ENCODE peak calls at places on chromosomes 11 and 22, in four cellular contexts. Q is putamen; Y is activated naive CD4-positive, alpha-beta T cell treated with Interleukin-2 at 50 U/mL for 16 hours; I is neural crest cell. S is an unnamed sample.

GRCh38 chr11:22193348-22194051 is 615 bp downstream of the ANO5 start:
- DNase-seq in Q (peak; percentile 39), Y (no peak), I (peak; percentile 29), S (no peak)

GRCh38 chr11:12008790-12009616 is 577 bp upstream of the DKK3 start:
- DNase-seq in Q (no peak), Y (no peak), I (peak; percentile 54), S (peak; percentile 6)

GRCh38 chr11:31870609-31871309 is 59.6 kb upstream of the PAX6 start:
- DNase-seq in Q (no peak), Y (peak; percentile 3), I (peak; percentile 81), S (peak; percentile 31)

GRCh38 chr22:40666151-40666848 is 13.0 kb upstream of the MCHR1 start:
- DNase-seq in Q (no peak), Y (no peak), I (no peak), S (no peak)

GRCh38 chr11:120172921-120173705 is 35.2 kb upstream of the TRIM29 start:
- DNase-seq in Q (no peak), Y (no peak), I (no peak), S (no peak)

GRCh38 chr11:112889446-112889845 is 71.8 kb upstream of the NCAM1 start:
- DNase-seq in Q (peak; percentile 82), Y (no peak), I (no peak), S (no peak)

GRCh38 chr11:132072880-132073213 is 702.4 kb downstream of the NTM start:
- DNase-seq in Q (no peak), Y (no peak), I (no peak), S (no peak)

GRCh38 chr11:36034572-36035331 is 90.9 kb downstream of the LDLRAD3 start:
- DNase-seq in Q (no peak), Y (no peak), I (no peak), S (no peak)

GRCh38 chr22:20650294-20651207 is 123.4 kb upstream of the SERPIND1 start:
- DNase-seq in Q (no peak), Y (no peak), I (no peak), S (no peak)

GRCh38 chr11:69931060-69931910 is 112.1 kb upstream of the FGF3 start:
- DNase-seq in Q (no peak), Y (no peak), I (no peak), S (no peak)

GRCh38 chr11:116478676-116479075 is 294.1 kb downstream of the BUD13 start:
- DNase-seq in Q (no peak), Y (no peak), I (no peak), S (no peak)

GRCh38 chr11:68441466-68442230 is 18.9 kb upstream of the PPP6R3 start:
- DNase-seq in Q (no peak), Y (no peak), I (no peak), S (no peak)

GRCh38 chr11:2077061-2077802 is 62.0 kb downstream of the IGF2 start:
- DNase-seq in Q (no peak), Y (peak; percentile 58), I (no peak), S (peak; percentile 68)

GRCh38 chr22:39658367-39658766 is 87.8 kb downstream of the CACNA1I start:
- DNase-seq in Q (no peak), Y (peak; percentile 22), I (no peak), S (peak; percentile 25)

GRCh38 chr11:130404727-130405126 is 23.7 kb downstream of the ADAMTS8 start:
- DNase-seq in Q (no peak), Y (no peak), I (no peak), S (no peak)

GRCh38 chr22:16838073-16838472 is 12.9 kb upstream of the XKR3 start:
- DNase-seq in Q (no peak), Y (no peak), I (no peak), S (no peak)

GRCh38 chr11:66322732-66323427 is 6.0 kb upstream of the CD248 start:
- DNase-seq in Q (no peak), Y (no peak), I (no peak), S (no peak)

GRCh38 chr11:124754309-124754708 is 2.3 kb upstream of the VSIG2 start:
- DNase-seq in Q (no peak), Y (no peak), I (no peak), S (no peak)

GRCh38 chr11:78961186-78961782 is 386.6 kb upstream of the NARS2 start:
- DNase-seq in Q (no peak), Y (no peak), I (no peak), S (no peak)

GRCh38 chr11:65421204-65422103 is 1.1 kb upstream of the NEAT1 start:
- DNase-seq in Q (peak; percentile 90), Y (peak; percentile 90), I (no peak), S (peak; percentile 94)

S was measured in activated T-cell treated with anti-CD3 and anti-CD28 coated beads, Interleukin-2, amount 50 U/mL, for 72 hours.